ENCODE peak calls at places on chromosomes 7 and 10, in nine cellular contexts. Q, U, B, C, N, A, I, J and R are unnamed samples.

GRCh38 chr10:86579883-86580548 is 58.4 kb upstream of the WAPL start:
- DNase-seq in Q (no peak), U (no peak), B (no peak), C (no peak), N (no peak), A (no peak), I (no peak), J (no peak), R (no peak)

GRCh38 chr7:298739-299138 is 8.8 kb downstream of the FOXL3 start:
- DNase-seq in Q (no peak), U (no peak), B (no peak), C (no peak), N (no peak), A (no peak), I (no peak), J (no peak), R (no peak)

GRCh38 chr7:43456200-43456599 is 126.7 kb upstream of the STK17A start:
- DNase-seq in Q (no peak), U (no peak), B (no peak), C (no peak), N (no peak), A (no peak), I (no peak), J (no peak), R (peak; percentile 13)

GRCh38 chr7:151755131-151755787 is 121.7 kb downstream of the PRKAG2 start:
- DNase-seq in Q (no peak), U (peak; percentile 37), B (no peak), C (peak; percentile 49), N (no peak), A (no peak), I (no peak), J (no peak), R (no peak)

GRCh38 chr10:66455304-66455703 is 470.5 kb upstream of the LRRTM3 start:
- DNase-seq in Q (no peak), U (no peak), B (no peak), C (no peak), N (no peak), A (no peak), I (no peak), J (peak; percentile 41), R (no peak)

GRCh38 chr7:66639773-66640172 is 11.1 kb downstream of the KCTD7 start:
- DNase-seq in Q (no peak), U (no peak), B (no peak), C (no peak), N (no peak), A (no peak), I (no peak), J (no peak), R (no peak)

GRCh38 chr7:12315049-12315448 is 88.6 kb downstream of the VWDE start:
- DNase-seq in Q (no peak), U (no peak), B (no peak), C (no peak), N (no peak), A (no peak), I (no peak), J (no peak), R (peak; percentile 23)

GRCh38 chr10:60172363-60172990 is 217.2 kb downstream of the ANK3 start:
- DNase-seq in Q (no peak), U (no peak), B (no peak), C (no peak), N (no peak), A (no peak), I (no peak), J (no peak), R (no peak)

GRCh38 chr10:47413531-47414226 is 29.6 kb upstream of the ZNF488 start:
- DNase-seq in Q (no peak), U (no peak), B (no peak), C (no peak), N (no peak), A (no peak), I (no peak), J (no peak), R (no peak)

GRCh38 chr7:129975309-129975708 is 22.5 kb upstream of the UBE2H start:
- DNase-seq in Q (peak; percentile 60), U (no peak), B (no peak), C (no peak), N (no peak), A (no peak), I (no peak), J (no peak), R (no peak)

GRCh38 chr7:127587663-127588018 is 570 bp upstream of the ARF5 start:
- DNase-seq in Q (peak; percentile 67), U (peak; percentile 20), B (no peak), C (no peak), N (peak; percentile 28), A (no peak), I (no peak), J (no peak), R (no peak)

GRCh38 chr7:6160191-6160623 is 112.2 kb downstream of the CYTH3 start:
- DNase-seq in Q (peak; percentile 37), U (peak; percentile 44), B (peak; percentile 76), C (peak; percentile 35), N (peak; percentile 71), A (peak; percentile 40), I (no peak), J (no peak), R (peak; percentile 88)

GRCh38 chr10:45424668-45425404 is 50.8 kb downstream of the ALOX5 start:
- DNase-seq in Q (no peak), U (no peak), B (no peak), C (no peak), N (no peak), A (no peak), I (no peak), J (no peak), R (no peak)

GRCh38 chr10:48251152-48251524 is 23.4 kb downstream of the FRMPD2 start:
- DNase-seq in Q (peak; percentile 40), U (no peak), B (no peak), C (no peak), N (no peak), A (no peak), I (no peak), J (no peak), R (no peak)

GRCh38 chr10:98950106-98950505 is 285.5 kb downstream of the HPSE2 start:
- DNase-seq in Q (no peak), U (no peak), B (no peak), C (no peak), N (no peak), A (no peak), I (no peak), J (no peak), R (no peak)

GRCh38 chr10:32600317-32600716 is 154.4 kb downstream of the CCDC7 start:
- DNase-seq in Q (no peak), U (no peak), B (no peak), C (no peak), N (no peak), A (no peak), I (no peak), J (no peak), R (no peak)
- H3K4me3 ChIP-seq in Q (no peak overlapping the region), U (no peak overlapping the region), B (no peak overlapping the region), C (no peak overlapping the region), N (no peak overlapping the region), A (no peak overlapping the region), I (no peak overlapping the region), J (no peak overlapping the region), R (no peak overlapping the region)

DNA sequence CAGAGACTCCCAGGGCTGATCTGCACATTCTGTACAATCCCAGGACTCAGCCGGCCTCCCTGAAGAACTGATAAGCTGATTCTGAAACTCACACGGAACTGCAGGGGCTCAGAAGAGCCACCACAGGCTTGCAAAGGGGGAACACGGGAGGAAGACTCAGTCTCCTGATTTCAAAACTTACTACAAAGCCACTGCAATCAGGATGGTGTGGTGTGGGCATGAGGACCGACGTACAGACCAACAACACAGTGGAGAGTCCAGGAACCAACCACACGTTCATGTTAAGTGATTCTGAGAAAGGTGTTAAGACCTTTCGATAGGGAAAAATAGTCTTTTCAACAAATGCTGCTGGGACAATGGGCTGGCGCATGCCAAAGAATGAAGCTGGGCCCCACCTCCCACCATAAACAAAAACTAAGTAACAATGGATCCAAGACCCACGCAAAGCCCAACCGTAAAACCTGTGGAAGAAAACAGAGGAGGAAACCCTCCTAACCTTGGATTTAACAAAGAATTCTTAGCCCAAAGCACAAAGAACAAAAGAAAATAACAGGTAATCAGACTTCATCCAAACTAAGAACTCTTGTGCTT is 272.7 kb downstream of the ELFN1 start:
- DNase-seq in Q (no peak), U (no peak), B (no peak), C (no peak), N (peak; percentile 1), A (no peak), I (no peak), J (no peak), R (no peak)
- H3K4me1 ChIP-seq in Q (no peaks in the 10 kb centered on the region), U (no peaks in the 10 kb centered on the region), B (no peaks in the 10 kb centered on the region), C (no peaks in the 10 kb centered on the region), N (peaks cover 12% of the 10 kb centered on the region), A (no peaks in the 10 kb centered on the region), I (peaks cover 54% of the 10 kb centered on the region), J (peaks cover 13% of the 10 kb centered on the region), R (no peaks in the 10 kb centered on the region)

GRCh38 chr10:44070282-44070681 is 314.6 kb downstream of the CXCL12 start:
- DNase-seq in Q (peak; percentile 62), U (peak; percentile 19), B (no peak), C (no peak), N (peak; percentile 65), A (no peak), I (no peak), J (no peak), R (no peak)

GRCh38 chr10:44069573-44069972 is 315.3 kb downstream of the CXCL12 start:
- DNase-seq in Q (no peak), U (no peak), B (no peak), C (no peak), N (no peak), A (no peak), I (no peak), J (no peak), R (peak; percentile 95)

GRCh38 chr10:44067432-44067831 is 317.5 kb downstream of the CXCL12 start:
- DNase-seq in Q (no peak), U (no peak), B (no peak), C (no peak), N (no peak), A (no peak), I (no peak), J (no peak), R (no peak)

GRCh38 chr10:44068716-44069482 is 316.0 kb downstream of the CXCL12 start:
- DNase-seq in Q (no peak), U (no peak), B (no peak), C (no peak), N (peak; percentile 44), A (no peak), I (no peak), J (no peak), R (peak; percentile 88)

DNA sequence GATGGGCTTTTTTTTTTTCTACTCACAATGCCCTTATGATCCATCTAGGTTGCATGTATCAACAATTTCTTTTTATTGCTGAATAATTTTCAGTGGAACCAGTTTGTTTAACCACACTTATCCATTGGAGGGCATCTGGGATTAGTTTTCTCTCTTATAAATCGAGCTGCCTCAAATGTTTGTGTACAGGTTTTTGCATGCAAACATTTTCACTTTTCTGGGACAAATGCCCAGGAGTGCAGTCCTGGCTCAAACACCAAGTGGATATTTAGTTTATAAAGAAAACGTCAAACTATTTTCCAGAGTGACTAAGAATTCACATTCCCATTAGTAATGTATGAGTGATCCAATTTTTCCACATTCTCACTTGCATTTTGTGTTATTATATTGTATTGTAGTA is 313.4 kb downstream of the CXCL12 start:
- DNase-seq in Q (no peak), U (no peak), B (no peak), C (no peak), N (no peak), A (no peak), I (no peak), J (no peak), R (no peak)
- TF ChIP-seq CTCF in Q (peak; percentile 19), U (no peak), B (no peak), C (no peak), N (no peak), A (no peak), I (no peak), J (no peak), R (peak; percentile 15)

GRCh38 chr7:47937711-47938573 is 10.3 kb downstream of the PKD1L1 start:
- DNase-seq in Q (no peak), U (peak; percentile 35), B (no peak), C (no peak), N (no peak), A (no peak), I (no peak), J (no peak), R (no peak)
- H3K4me3 ChIP-seq in Q (no peak overlapping the region), U (no peak overlapping the region), B (no peak overlapping the region), C (no peak overlapping the region), N (no peak overlapping the region), A (no peak overlapping the region), I (no peak overlapping the region), J (no peak overlapping the region), R (no peak overlapping the region)